ENCODE peak calls at places on chromosomes 3 and 15, in eight cellular contexts. E is OCI-LY7, R is MM.1S, L is hepatocyte, C is neural progenitor cell, O is GM23248, Z is GM23338, U is PC-3. B is an unnamed sample.

GRCh38 chr3:193650585-193650984 is 57.6 kb downstream of the OPA1 start:
- DNase-seq in E (no peak), R (no peak), L (no peak), C (no peak), O (no peak), Z (no peak), U (no peak), B (no peak)

GRCh38 chr3:156304406-156304805 is 184.0 kb downstream of the KCNAB1 start:
- DNase-seq in E (no peak), R (no peak), L (no peak), C (no peak), O (peak), Z (no peak), U (peak), B (no peak)

GRCh38 chr3:37660782-37661181 is 200.9 kb upstream of the CTDSPL start:
- DNase-seq in E (no peak), R (no peak), L (no peak), C (no peak), O (no peak), Z (no peak), U (no peak), B (no peak)

GRCh38 chr3:196111939-196112386 is 30.1 kb upstream of the TFRC start:
- DNase-seq in E (no peak), R (no peak), L (no peak), C (no peak), O (no peak), Z (peak), U (no peak), B (no peak)

GRCh38 chr3:16512435-16513140 is 911 bp downstream of the RFTN1 start:
- DNase-seq in E (peak), R (no peak), L (peak), C (peak), O (peak), Z (peak), U (no peak), B (no peak)

GRCh38 chr3:190073264-190073663 is 47.4 kb downstream of the P3H2 start:
- DNase-seq in E (no peak), R (no peak), L (peak), C (no peak), O (no peak), Z (no peak), U (no peak), B (no peak)

GRCh38 chr3:133494469-133494868 is 79.0 kb upstream of the CDV3 start:
- DNase-seq in E (peak), R (no peak), L (no peak), C (peak), O (peak), Z (peak), U (no peak), B (no peak)

GRCh38 chr3:54121404-54122045 is 827 bp upstream of the CACNA2D3 start:
- DNase-seq in E (peak), R (no peak), L (peak), C (peak), O (no peak), Z (peak), U (no peak), B (no peak)

GRCh38 chr3:53513556-53514190 is 19.3 kb downstream of the CACNA1D start:
- DNase-seq in E (no peak), R (no peak), L (no peak), C (no peak), O (no peak), Z (no peak), U (peak), B (peak)

GRCh38 chr15:32979710-32980109 is 214.8 kb downstream of the FMN1 start:
- DNase-seq in E (no peak), R (no peak), L (no peak), C (peak), O (peak), Z (no peak), U (peak), B (no peak)

GRCh38 chr15:82647045-82647834 is at the start of gene CPEB1:
- DNase-seq in E (no peak), R (no peak), L (peak), C (peak), O (peak), Z (peak), U (no peak), B (no peak)

GRCh38 chr15:67836477-67836876 is 3.4 kb downstream of the RNU6-1 start:
- DNase-seq in E (peak), R (peak), L (peak), C (peak), O (peak), Z (peak), U (peak), B (no peak)

GRCh38 chr3:197368821-197369220 is 70.4 kb upstream of the DLG1 start:
- DNase-seq in E (no peak), R (no peak), L (no peak), C (no peak), O (no peak), Z (no peak), U (no peak), B (no peak)

GRCh38 chr15:63501256-63502089 is 2.9 kb upstream of the USP3 start:
- DNase-seq in E (peak), R (no peak), L (peak), C (peak), O (peak), Z (peak), U (peak), B (no peak)

GRCh38 chr3:79040091-79040490 is 727.7 kb downstream of the ROBO1 start:
- DNase-seq in E (no peak), R (no peak), L (no peak), C (no peak), O (no peak), Z (no peak), U (no peak), B (no peak)

GRCh38 chr15:91484141-91484540 is 369.4 kb upstream of the SLCO3A1 start:
- DNase-seq in E (no peak), R (no peak), L (no peak), C (no peak), O (no peak), Z (no peak), U (no peak), B (no peak)

GRCh38 chr3:23017800-23018199 is 185.3 kb upstream of the UBE2E2 start:
- DNase-seq in E (no peak), R (no peak), L (peak), C (no peak), O (peak), Z (no peak), U (peak), B (no peak)

GRCh38 chr15:35141743-35142356 is 56.8 kb upstream of the NANOGP8 start:
- DNase-seq in E (no peak), R (no peak), L (peak), C (no peak), O (peak), Z (no peak), U (peak), B (no peak)

GRCh38 chr15:39115379-39116057 is 465.4 kb upstream of the THBS1 start:
- DNase-seq in E (no peak), R (no peak), L (no peak), C (no peak), O (peak), Z (no peak), U (peak), B (no peak)

GRCh38 chr3:4334548-4334947 is 31.4 kb downstream of the SETMAR start:
- DNase-seq in E (no peak), R (no peak), L (no peak), C (no peak), O (peak), Z (peak), U (peak), B (no peak)

GRCh38 chr15:28998511-28998910 is 112.7 kb downstream of the APBA2 start:
- DNase-seq in E (no peak), R (no peak), L (no peak), C (no peak), O (no peak), Z (no peak), U (no peak), B (no peak)

GRCh38 chr3:56870436-56870835 is 68.7 kb upstream of the ARHGEF3 start:
- DNase-seq in E (no peak), R (no peak), L (no peak), C (no peak), O (peak), Z (no peak), U (peak), B (no peak)

GRCh38 chr3:196208942-196209695 is 2.1 kb downstream of the ZDHHC19 start:
- DNase-seq in E (no peak), R (no peak), L (no peak), C (no peak), O (no peak), Z (no peak), U (no peak), B (no peak)

GRCh38 chr15:62426387-62426956 is 261.4 kb upstream of the C2CD4B start:
- DNase-seq in E (no peak), R (no peak), L (no peak), C (no peak), O (peak), Z (no peak), U (no peak), B (no peak)

GRCh38 chr15:71627604-71628003 is 182.8 kb upstream of the NR2E3 start:
- DNase-seq in E (no peak), R (no peak), L (no peak), C (no peak), O (peak), Z (no peak), U (no peak), B (no peak)

GRCh38 chr3:20123121-20123652 is 62.8 kb downstream of the SGO1 start:
- DNase-seq in E (no peak), R (no peak), L (no peak), C (no peak), O (peak), Z (no peak), U (no peak), B (no peak)

GRCh38 chr15:47959617-47960398 is 161.0 kb upstream of the SLC24A5 start:
- DNase-seq in E (no peak), R (peak), L (peak), C (no peak), O (no peak), Z (no peak), U (peak), B (no peak)

GRCh38 chr3:103712320-103713008 is 1277.6 kb downstream of the ZPLD1 start:
- DNase-seq in E (no peak), R (peak), L (no peak), C (no peak), O (no peak), Z (peak), U (peak), B (peak)

GRCh38 chr3:139534444-139534812 is 5.1 kb downstream of the RBP1 start:
- DNase-seq in E (no peak), R (no peak), L (no peak), C (peak), O (peak), Z (no peak), U (peak), B (peak)

GRCh38 chr15:65195542-65196026 is 10.4 kb upstream of the CLPX start:
- DNase-seq in E (no peak), R (no peak), L (no peak), C (no peak), O (peak), Z (no peak), U (no peak), B (no peak)

GRCh38 chr15:93028632-93029612 is 60.1 kb downstream of the RGMA start:
- DNase-seq in E (no peak), R (no peak), L (peak), C (no peak), O (peak), Z (no peak), U (peak), B (no peak)

GRCh38 chr3:108297636-108298035 is 1.3 kb downstream of the HHLA2 start:
- DNase-seq in E (no peak), R (no peak), L (peak), C (peak), O (no peak), Z (peak), U (no peak), B (no peak)

GRCh38 chr3:26963356-26963742 is 340.8 kb downstream of the LRRC3B start:
- DNase-seq in E (no peak), R (no peak), L (no peak), C (no peak), O (peak), Z (peak), U (no peak), B (no peak)

GRCh38 chr15:74201656-74202420 is 749 bp downstream of the STRA6 start:
- DNase-seq in E (no peak), R (no peak), L (no peak), C (no peak), O (no peak), Z (no peak), U (peak), B (no peak)

GRCh38 chr3:168964736-168965135 is 698.8 kb downstream of the MECOM start:
- DNase-seq in E (no peak), R (no peak), L (no peak), C (no peak), O (no peak), Z (no peak), U (no peak), B (no peak)
- TF ChIP-seq EZH2phosphoT487 in E (no peak), R (no peak), L (no peak), C (no peak), O (no peak), Z (no peak), U (no peak), B (no peak)

DNA sequence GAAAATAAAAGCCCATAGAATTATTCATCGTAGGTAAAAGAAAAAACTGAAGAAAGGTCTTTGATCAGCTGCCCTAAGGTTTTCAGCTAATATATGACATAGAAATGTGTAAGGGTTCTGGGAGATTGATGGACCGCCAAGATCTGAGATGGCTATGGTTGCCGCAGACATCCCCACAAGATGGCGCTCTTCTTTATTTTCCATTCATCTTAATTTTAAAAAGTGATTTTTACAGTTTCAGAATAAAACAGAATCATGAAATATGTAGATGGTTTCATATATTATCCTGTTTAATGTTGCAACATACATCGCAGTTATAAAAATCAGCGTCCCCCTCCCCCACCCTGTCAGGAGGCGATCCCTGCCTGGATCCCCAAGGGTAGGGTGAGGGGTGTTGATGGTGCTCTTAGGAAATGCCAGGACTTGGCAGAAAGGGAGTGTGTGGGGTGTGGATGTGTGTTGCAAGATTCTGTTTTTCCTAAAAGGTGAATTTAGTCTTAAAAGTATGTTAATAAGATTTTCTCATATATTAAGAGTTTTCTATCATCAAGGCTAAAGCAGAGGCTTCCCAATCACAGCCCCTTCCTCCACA is 68.8 kb downstream of the ANXA2 start:
- DNase-seq in E (peak), R (peak), L (peak), C (peak), O (peak), Z (peak), U (peak), B (no peak)
- TF ChIP-seq EZH2phosphoT487 in E (no peak), R (no peak), L (no peak), C (no peak), O (no peak), Z (no peak), U (no peak), B (no peak)

GRCh38 chr3:49779378-49780079 is 6.8 kb downstream of the IP6K1 start:
- DNase-seq in E (no peak), R (no peak), L (no peak), C (no peak), O (no peak), Z (no peak), U (no peak), B (no peak)

GRCh38 chr3:49781415-49782199 is 4.7 kb downstream of the IP6K1 start:
- DNase-seq in E (no peak), R (no peak), L (no peak), C (peak), O (no peak), Z (no peak), U (no peak), B (no peak)

GRCh38 chr3:49785565-49786356 is 581 bp downstream of the IP6K1 start:
- DNase-seq in E (peak), R (peak), L (peak), C (no peak), O (peak), Z (peak), U (peak), B (no peak)

GRCh38 chr3:49775538-49775937 is 10.8 kb downstream of the IP6K1 start:
- DNase-seq in E (no peak), R (no peak), L (no peak), C (no peak), O (no peak), Z (no peak), U (no peak), B (no peak)

GRCh38 chr3:49780080-49780967 is 6.0 kb downstream of the IP6K1 start:
- DNase-seq in E (no peak), R (no peak), L (no peak), C (no peak), O (no peak), Z (no peak), U (no peak), B (no peak)
- TF ChIP-seq EZH2phosphoT487 in E (no peak), R (no peak), L (no peak), C (no peak), O (no peak), Z (no peak), U (no peak), B (no peak)

GRCh38 chr15:89936793-89937265 is 24.1 kb upstream of the ARPIN start:
- DNase-seq in E (no peak), R (no peak), L (no peak), C (no peak), O (no peak), Z (no peak), U (peak), B (no peak)

GRCh38 chr15:89937365-89938355 is 24.9 kb upstream of the ARPIN start:
- DNase-seq in E (no peak), R (no peak), L (no peak), C (no peak), O (peak), Z (no peak), U (peak), B (no peak)

GRCh38 chr15:89932880-89933279 is 20.1 kb upstream of the ARPIN start:
- DNase-seq in E (no peak), R (no peak), L (no peak), C (no peak), O (no peak), Z (no peak), U (no peak), B (no peak)

GRCh38 chr15:89936051-89936792 is 23.5 kb upstream of the ARPIN start:
- DNase-seq in E (no peak), R (peak), L (no peak), C (no peak), O (no peak), Z (no peak), U (no peak), B (no peak)
- TF ChIP-seq EZH2phosphoT487 in E (no peak), R (no peak), L (no peak), C (no peak), O (no peak), Z (no peak), U (no peak), B (no peak)

GRCh38 chr3:30631237-30631961 is 25.0 kb downstream of the TGFBR2 start:
- DNase-seq in E (peak), R (no peak), L (no peak), C (no peak), O (peak), Z (no peak), U (peak), B (peak)
- TF ChIP-seq EZH2phosphoT487 in E (no peak), R (no peak), L (no peak), C (no peak), O (no peak), Z (no peak), U (no peak), B (no peak)

GRCh38 chr3:44955917-44956316 is 20.1 kb downstream of the ZDHHC3 start:
- DNase-seq in E (no peak), R (no peak), L (no peak), C (no peak), O (no peak), Z (no peak), U (no peak), B (no peak)

GRCh38 chr3:44952689-44953088 is 23.3 kb downstream of the ZDHHC3 start:
- DNase-seq in E (no peak), R (no peak), L (no peak), C (no peak), O (no peak), Z (no peak), U (no peak), B (no peak)

GRCh38 chr3:44954289-44954688 is 21.7 kb downstream of the ZDHHC3 start:
- DNase-seq in E (no peak), R (no peak), L (no peak), C (no peak), O (no peak), Z (no peak), U (no peak), B (no peak)

GRCh38 chr3:44957986-44958385 is 18.0 kb downstream of the ZDHHC3 start:
- DNase-seq in E (no peak), R (no peak), L (no peak), C (no peak), O (no peak), Z (no peak), U (no peak), B (no peak)

GRCh38 chr3:44954962-44955361 is 21.0 kb downstream of the ZDHHC3 start:
- DNase-seq in E (peak), R (no peak), L (peak), C (no peak), O (peak), Z (no peak), U (peak), B (no peak)
- TF ChIP-seq EZH2phosphoT487 in E (no peak), R (no peak), L (no peak), C (no peak), O (no peak), Z (no peak), U (no peak), B (no peak)

GRCh38 chr3:14769531-14770325 is 49.0 kb upstream of the FGD5 start:
- DNase-seq in E (no peak), R (no peak), L (no peak), C (no peak), O (no peak), Z (no peak), U (no peak), B (no peak)
- TF ChIP-seq EZH2phosphoT487 in E (no peak), R (no peak), L (no peak), C (no peak), O (no peak), Z (no peak), U (no peak), B (no peak)

DNA sequence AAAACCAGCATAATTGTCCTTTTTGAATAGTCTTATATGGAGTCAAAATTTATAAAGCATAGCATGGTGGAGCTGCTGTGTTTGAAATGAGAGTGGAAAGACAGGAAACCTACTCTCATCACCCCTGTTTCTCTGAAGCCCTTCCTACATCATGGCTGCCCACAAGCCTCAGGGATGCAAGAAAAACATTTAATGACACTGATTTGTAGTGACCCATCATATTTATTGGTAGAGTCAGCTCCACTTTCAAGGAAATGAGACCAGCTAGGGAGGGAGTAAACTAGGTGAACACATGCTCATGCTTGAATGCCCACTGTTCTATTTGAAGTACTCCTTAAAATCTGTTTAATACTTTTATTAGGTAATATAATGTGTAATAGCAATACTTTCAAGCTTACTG is 494.3 kb upstream of the KCNMB2 start:
- DNase-seq in E (no peak), R (no peak), L (no peak), C (no peak), O (no peak), Z (no peak), U (no peak), B (no peak)
- TF ChIP-seq EZH2phosphoT487 in E (no peak), R (no peak), L (no peak), C (no peak), O (no peak), Z (no peak), U (no peak), B (no peak)

GRCh38 chr15:69996842-69997478 is 100.8 kb downstream of the TLE3 start:
- DNase-seq in E (no peak), R (no peak), L (peak), C (no peak), O (no peak), Z (no peak), U (peak), B (no peak)
- TF ChIP-seq EZH2phosphoT487 in E (no peak), R (no peak), L (no peak), C (no peak), O (no peak), Z (no peak), U (no peak), B (no peak)